ENCODE peak calls at places on chromosomes 11 and 22, in nine cellular contexts. K, U, V, T, P, H, S, Z and X are unnamed samples.

GRCh38 chr11:11441516-11441915 is 88.5 kb upstream of the CSNK2A3 start:
- DNase-seq in S (no peak), V (no peak), H (no peak), T (no peak), P (no peak), K (no peak), Z (no peak), U (no peak), X (no peak)

GRCh38 chr11:87719311-87720073 is 455.8 kb downstream of the RAB38 start:
- DNase-seq in K (no peak), V (no peak), Z (no peak), P (no peak), U (no peak), H (no peak), S (no peak), T (no peak), X (no peak)

GRCh38 chr11:69773626-69774353 is 1.4 kb downstream of the FGF4 start:
- DNase-seq in T (no peak), V (no peak), H (no peak), Z (no peak), U (no peak), K (no peak), P (no peak), S (no peak), X (no peak)

GRCh38 chr22:30704978-30705377 is 10.3 kb downstream of the OSBP2 start:
- DNase-seq in P (no peak), K (no peak), V (no peak), U (no peak), Z (no peak), H (no peak), T (no peak), S (no peak), X (no peak)

GRCh38 chr22:23910496-23911190 is 16.5 kb downstream of the MIF start:
- DNase-seq in U (no peak), P (peak), S (no peak), Z (no peak), K (no peak), H (no peak), T (no peak), V (no peak), X (no peak)

GRCh38 chr11:45163956-45164575 is 17.6 kb downstream of the PRDM11 start:
- DNase-seq in U (no peak), P (peak), S (no peak), V (no peak), T (no peak), Z (no peak), H (no peak), K (no peak), X (peak)

GRCh38 chr11:34464591-34465036 is 25.9 kb downstream of the CAT start:
- DNase-seq in V (no peak), H (no peak), S (no peak), K (no peak), Z (no peak), T (no peak), U (no peak), P (no peak), X (no peak)

GRCh38 chr11:44774131-44774530 is 47.4 kb downstream of the TSPAN18 start:
- DNase-seq in H (peak), K (no peak), U (peak), P (no peak), Z (no peak), S (no peak), T (no peak), V (no peak), X (no peak)

GRCh38 chr11:97893612-97894011 is 1127.1 kb upstream of the CNTN5 start:
- DNase-seq in T (no peak), U (no peak), S (no peak), K (no peak), V (no peak), H (no peak), Z (no peak), P (no peak), X (no peak)

GRCh38 chr11:99739464-99740089 is 718.8 kb downstream of the CNTN5 start:
- DNase-seq in V (peak), K (no peak), P (no peak), T (peak), H (peak), Z (no peak), S (no peak), U (peak), X (no peak)

GRCh38 chr22:32106930-32107329 is 52.2 kb downstream of the C22orf42 start:
- DNase-seq in U (peak), P (no peak), H (no peak), Z (no peak), K (no peak), S (no peak), V (peak), T (peak), X (no peak)

GRCh38 chr11:46367244-46367915 is 14.1 kb upstream of the MDK start:
- DNase-seq in P (peak), V (peak), K (peak), S (peak), T (peak), Z (peak), H (no peak), U (peak), X (no peak)

GRCh38 chr22:28892175-28892731 is 8.9 kb downstream of the ZNRF3 start:
- DNase-seq in P (peak), V (no peak), U (no peak), S (no peak), K (no peak), Z (no peak), T (no peak), H (no peak), X (no peak)

GRCh38 chr11:99176430-99176829 is 155.7 kb downstream of the CNTN5 start:
- DNase-seq in U (no peak), V (no peak), K (no peak), H (no peak), S (no peak), T (no peak), Z (no peak), P (no peak), X (no peak)

GRCh38 chr22:50613291-50613981 is 12.8 kb downstream of the MAPK8IP2 start:
- DNase-seq in Z (no peak), P (peak), S (no peak), U (no peak), H (no peak), V (peak), K (no peak), T (no peak), X (no peak)

GRCh38 chr22:37521236-37521739 is 2.1 kb upstream of the CARD10 start:
- DNase-seq in P (no peak), U (no peak), S (no peak), Z (no peak), K (no peak), T (no peak), V (no peak), H (no peak), X (no peak)

GRCh38 chr11:57460017-57460755 is at the start of gene RTN4RL2:
- DNase-seq in S (no peak), U (peak), H (peak), V (peak), T (peak), Z (no peak), P (no peak), K (peak), X (no peak)

GRCh38 chr22:44096736-44097135 is 72.6 kb downstream of the PARVB start:
- DNase-seq in H (no peak), K (no peak), Z (no peak), P (no peak), S (no peak), U (no peak), V (no peak), T (no peak), X (no peak)